ENCODE peak calls at places on chromosome 4, in five cellular contexts. M is HepG2, T is K562, K is tibial nerve, W is A549. B is an unnamed sample. For H3K4me1, the result is how much of the 10 kb centered on the place peaks cover.

GRCh38 chr4:151948351-151949016 is 187.7 kb upstream of the GATB start:
- DNase-seq in K (no peak), T (no peak), W (no peak), M (no peak), B (no peak)

GRCh38 chr4:143406523-143406922 is 69.8 kb downstream of the GAB1 start:
- DNase-seq in W (no peak), M (peak), T (no peak), K (peak), B (peak)

GRCh38 chr4:212438-213174 is 88.3 kb downstream of the ZNF718 start:
- DNase-seq in T (peak), W (no peak), M (no peak), K (peak), B (peak)

GRCh38 chr4:70793626-70794025 is 46.1 kb downstream of the GRSF1 start:
- DNase-seq in K (no peak), T (no peak), W (no peak), M (no peak), B (no peak)

GRCh38 chr4:69999420-69999819 is 3.7 kb downstream of the STATH start:
- DNase-seq in W (no peak), T (no peak), M (no peak), K (no peak), B (no peak)

GRCh38 chr4:103478729-103479128 is 241.1 kb downstream of the TACR3 start:
- DNase-seq in W (no peak), K (no peak), T (no peak), M (no peak), B (no peak)

GRCh38 chr4:52979020-52979419 is 116.9 kb downstream of the RASL11B start:
- DNase-seq in W (no peak), T (no peak), K (no peak), M (no peak), B (no peak)

GRCh38 chr4:146522098-146522861 is 540 bp upstream of the SLC10A7 start:
- DNase-seq in M (peak), K (peak), T (peak), W (peak), B (peak)

GRCh38 chr4:176538217-176538925 is 218.6 kb downstream of the SPCS3 start:
- DNase-seq in K (no peak), W (peak), M (no peak), T (no peak), B (no peak)

GRCh38 chr4:138186264-138186663 is 55.9 kb downstream of the SLC7A11 start:
- DNase-seq in M (no peak), T (no peak), K (no peak), W (no peak), B (no peak)

GRCh38 chr4:7195546-7196282 is 3.4 kb downstream of the SORCS2 start:
- DNase-seq in T (no peak), W (no peak), K (no peak), M (no peak), B (no peak)

GRCh38 chr4:56874166-56874565 is 33.5 kb upstream of the REST start:
- DNase-seq in M (no peak), T (no peak), W (no peak), K (no peak), B (no peak)

GRCh38 chr4:37715889-37716402 is 29.8 kb upstream of the RELL1 start:
- DNase-seq in T (no peak), K (no peak), M (no peak), W (no peak), B (peak)

GRCh38 chr4:187236491-187236890 is 512.8 kb upstream of the FAT1 start:
- DNase-seq in T (no peak), K (no peak), W (peak), M (no peak), B (no peak)

GRCh38 chr4:4490816-4491215 is 51.0 kb downstream of the STX18 start:
- DNase-seq in K (no peak), M (peak), W (no peak), T (no peak), B (no peak)

GRCh38 chr4:4415806-4416805 is 29.2 kb downstream of the NSG1 start:
- DNase-seq in T (no peak), K (no peak), W (no peak), M (no peak), B (no peak)

GRCh38 chr4:124318292-124318691 is 394.2 kb downstream of the ANKRD50 start:
- DNase-seq in K (no peak), T (no peak), W (no peak), M (no peak), B (no peak)

GRCh38 chr4:139736257-139736626 is 70.6 kb downstream of the MGST2 start:
- DNase-seq in T (no peak), W (no peak), M (no peak), K (no peak), B (no peak)

GRCh38 chr4:140752669-140753068 is 3.5 kb downstream of the TBC1D9 start:
- DNase-seq in K (no peak), M (no peak), T (no peak), W (no peak), B (no peak)

GRCh38 chr4:38275331-38275821 is 315.2 kb downstream of the PTTG2 start:
- DNase-seq in T (no peak), M (peak), K (no peak), W (peak), B (no peak)

GRCh38 chr4:3436798-3437581 is 4.8 kb upstream of the HGFAC start:
- DNase-seq in T (no peak), W (peak), K (no peak), M (no peak), B (peak)

GRCh38 chr4:141346144-141346543 is 125.4 kb downstream of the ZNF330 start:
- DNase-seq in K (peak), W (peak), T (peak), M (peak), B (no peak)

GRCh38 chr4:38310446-38311043 is 350.3 kb downstream of the PTTG2 start:
- DNase-seq in M (no peak), T (no peak), W (no peak), K (no peak), B (no peak)

GRCh38 chr4:138898282-138898681 is 117.3 kb upstream of the NOCT start:
- DNase-seq in M (no peak), K (no peak), T (no peak), W (no peak), B (no peak)

GRCh38 chr4:55069248-55069647 is 56.1 kb downstream of the KDR start:
- DNase-seq in M (no peak), K (no peak), T (no peak), W (no peak), B (no peak)

GRCh38 chr4:8393593-8394038 is 46.9 kb downstream of the ACOX3 start:
- DNase-seq in T (no peak), W (peak), M (no peak), K (peak), B (no peak)

GRCh38 chr4:8394806-8395205 is 45.7 kb downstream of the ACOX3 start:
- DNase-seq in M (no peak), K (no peak), T (no peak), W (no peak), B (no peak)

GRCh38 chr4:8396762-8397406 is 43.6 kb downstream of the ACOX3 start:
- DNase-seq in W (no peak), K (no peak), M (no peak), T (no peak), B (no peak)

GRCh38 chr4:8394125-8394524 is 46.4 kb downstream of the ACOX3 start:
- DNase-seq in M (no peak), K (peak), W (no peak), T (no peak), B (no peak)

GRCh38 chr4:8395504-8395903 is 45.0 kb downstream of the ACOX3 start:
- DNase-seq in M (no peak), T (no peak), K (no peak), W (no peak), B (no peak)
- H3K4me1 ChIP-seq in M (under half), T (under half), K (under half), W (under half), B (under half)

DNA sequence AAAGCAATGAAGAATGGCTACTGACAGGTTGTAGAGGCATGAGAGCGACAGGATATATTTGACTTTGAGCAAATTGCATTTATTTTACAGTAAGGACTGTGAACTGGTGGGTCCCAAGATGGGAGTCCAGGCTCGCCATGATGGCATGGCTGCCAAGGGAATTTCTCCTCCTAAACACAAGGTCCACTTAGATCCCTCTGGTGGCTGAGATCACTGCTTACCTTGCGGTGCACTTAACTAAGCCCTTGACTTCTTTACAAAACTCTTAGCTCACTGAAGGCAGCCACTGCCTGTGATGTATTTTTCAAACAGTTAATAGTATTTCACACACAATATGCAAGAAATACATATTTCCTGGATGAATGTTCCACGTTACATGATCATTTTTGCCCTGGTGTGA is 50.3 kb upstream of the SORBS2 start:
- DNase-seq in K (no peak), M (no peak), T (no peak), W (no peak), B (no peak)
- TF ChIP-seq POLR2A in K (no peak), M (no peak), T (no peak), W (no peak), B (no peak)

DNA sequence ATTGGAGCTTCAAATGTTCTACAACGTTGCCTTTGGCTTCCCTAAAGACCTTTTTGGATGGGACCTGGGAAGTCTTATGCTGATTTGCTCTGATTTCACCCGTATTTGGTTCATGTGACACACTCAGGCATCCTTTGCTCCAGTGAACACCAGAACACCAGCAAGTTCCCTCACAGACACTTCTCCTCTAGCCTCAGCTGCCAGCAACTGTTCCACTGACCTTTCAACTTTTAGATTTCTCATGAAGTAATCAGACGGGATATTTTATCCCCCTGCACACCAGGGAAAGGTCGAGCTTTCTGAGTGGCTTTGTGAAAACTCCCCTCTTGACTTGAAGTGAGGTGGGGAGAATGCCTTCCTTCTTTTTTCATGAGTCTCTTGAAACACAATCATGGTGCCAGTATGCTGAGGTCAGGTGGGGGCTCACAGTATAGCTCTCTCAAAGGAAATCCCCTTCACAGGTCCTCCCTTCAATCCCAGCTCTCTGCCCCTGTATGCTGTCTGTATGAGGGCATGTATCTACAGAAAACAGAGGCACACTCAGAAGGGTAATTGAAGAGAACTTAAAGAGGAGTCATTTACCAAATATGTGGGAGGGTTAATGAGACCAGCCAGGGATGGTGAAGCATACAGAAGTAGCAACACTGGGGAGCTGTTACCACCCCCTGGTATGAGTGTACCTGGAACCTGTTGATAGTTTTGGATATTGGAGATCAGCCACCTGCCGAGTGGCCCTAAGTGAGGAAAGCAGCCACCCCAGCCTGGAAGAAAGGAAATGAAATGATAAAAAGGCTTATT is 62.7 kb downstream of the FGFBP1 start:
- DNase-seq in M (no peak), K (no peak), T (no peak), W (no peak), B (no peak)
- TF ChIP-seq CTCF in M (no peak), K (no peak), T (no peak), W (no peak), B (no peak)

DNA sequence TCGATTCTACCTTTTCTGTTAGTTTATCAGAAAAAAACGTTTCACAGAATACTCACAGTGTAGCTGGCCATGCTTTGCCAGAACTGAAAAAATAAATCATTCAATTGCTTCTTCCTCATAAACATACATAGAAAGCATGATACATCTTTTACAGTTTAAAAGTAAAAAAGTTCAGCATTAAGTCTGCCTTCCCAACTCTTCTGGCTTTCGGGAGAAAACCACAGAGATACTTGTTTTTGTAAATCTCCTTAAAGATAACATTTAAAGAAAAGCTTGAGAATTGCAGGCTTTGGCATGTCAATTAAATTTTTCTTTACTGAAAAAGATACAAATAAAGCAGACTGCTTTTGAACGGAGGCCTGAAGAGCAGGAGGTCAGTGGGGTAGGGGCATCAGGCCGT is 66.8 kb downstream of the SEC24D start:
- DNase-seq in T (no peak), K (no peak), M (no peak), W (no peak), B (no peak)
- H3K4me1 ChIP-seq in T (under half), K (under half), M (under half), W (under half), B (under half)

GRCh38 chr4:64598068-64598467 is 188.8 kb upstream of the TECRL start:
- DNase-seq in T (no peak), W (no peak), M (no peak), K (no peak), B (no peak)
- TF ChIP-seq POLR2A in T (no peak), W (no peak), M (no peak), K (no peak), B (no peak)

GRCh38 chr4:177667687-177668086 is 225.4 kb upstream of the AGA start:
- DNase-seq in K (no peak), T (no peak), W (peak), M (no peak), B (no peak)
- TF ChIP-seq CTCF in K (no peak), T (peak), W (peak), M (peak), B (no peak)

B was measured in body of pancreas.